ENCODE peak calls at places on chromosomes 6 and 20, in nine cellular contexts. One of them, this sample, is unnamed. For H3K4me1, the result is how much of the 10 kb centered on the place peaks cover.

GRCh38 chr20:57627972-57628650 is 7.9 kb upstream of the ZBP1 start:
- DNase-seq in sigmoid colon: no peak
- DNase-seq in IMR-90: peak
- DNase-seq in body of pancreas: peak
- DNase-seq in pancreas: no peak
- DNase-seq in ovary: no peak
- DNase-seq in heart right ventricle: peak
- DNase-seq in psoas muscle: no peak
- DNase-seq in tibial artery: peak
- DNase-seq in this sample: peak

GRCh38 chr20:48012401-48012974 is 227.2 kb upstream of the SULF2 start:
- DNase-seq in sigmoid colon: no peak
- DNase-seq in psoas muscle: no peak
- DNase-seq in ovary: no peak
- DNase-seq in tibial artery: no peak
- DNase-seq in IMR-90: peak
- DNase-seq in pancreas: no peak
- DNase-seq in body of pancreas: no peak
- DNase-seq in heart right ventricle: no peak
- DNase-seq in this sample: peak

GRCh38 chr20:15658295-15658694 is 915.0 kb downstream of the KIF16B start:
- DNase-seq in tibial artery: no peak
- DNase-seq in heart right ventricle: no peak
- DNase-seq in pancreas: no peak
- DNase-seq in ovary: no peak
- DNase-seq in body of pancreas: no peak
- DNase-seq in IMR-90: no peak
- DNase-seq in psoas muscle: no peak
- DNase-seq in sigmoid colon: no peak
- DNase-seq in this sample: no peak

GRCh38 chr20:61185181-61185580 is 66.9 kb upstream of the CDH4 start:
- DNase-seq in ovary: no peak
- DNase-seq in body of pancreas: no peak
- DNase-seq in psoas muscle: no peak
- DNase-seq in tibial artery: no peak
- DNase-seq in heart right ventricle: no peak
- DNase-seq in sigmoid colon: no peak
- DNase-seq in pancreas: no peak
- DNase-seq in IMR-90: no peak
- DNase-seq in this sample: no peak

GRCh38 chr6:150142657-150143501 is at the start of gene PPP1R14C:
- DNase-seq in pancreas: peak
- DNase-seq in sigmoid colon: no peak
- DNase-seq in IMR-90: no peak
- DNase-seq in heart right ventricle: peak
- DNase-seq in psoas muscle: peak
- DNase-seq in tibial artery: no peak
- DNase-seq in body of pancreas: peak
- DNase-seq in ovary: no peak
- DNase-seq in this sample: peak

GRCh38 chr20:47456952-47457724 is 44.5 kb upstream of the NCOA3 start:
- DNase-seq in pancreas: no peak
- DNase-seq in ovary: no peak
- DNase-seq in psoas muscle: no peak
- DNase-seq in body of pancreas: no peak
- DNase-seq in heart right ventricle: no peak
- DNase-seq in tibial artery: no peak
- DNase-seq in IMR-90: peak
- DNase-seq in sigmoid colon: no peak
- DNase-seq in this sample: peak

GRCh38 chr6:45835725-45836437 is 179.8 kb downstream of the CLIC5 start:
- DNase-seq in pancreas: no peak
- DNase-seq in tibial artery: no peak
- DNase-seq in psoas muscle: no peak
- DNase-seq in IMR-90: no peak
- DNase-seq in body of pancreas: no peak
- DNase-seq in ovary: no peak
- DNase-seq in heart right ventricle: no peak
- DNase-seq in sigmoid colon: no peak
- DNase-seq in this sample: peak

GRCh38 chr6:125598422-125598821 is 151.0 kb upstream of the HEY2 start:
- DNase-seq in body of pancreas: peak
- DNase-seq in ovary: no peak
- DNase-seq in psoas muscle: peak
- DNase-seq in tibial artery: peak
- DNase-seq in pancreas: no peak
- DNase-seq in sigmoid colon: no peak
- DNase-seq in heart right ventricle: peak
- DNase-seq in IMR-90: peak
- DNase-seq in this sample: no peak

GRCh38 chr6:2376429-2377355 is 131.3 kb upstream of the GMDS start:
- DNase-seq in tibial artery: peak
- DNase-seq in psoas muscle: no peak
- DNase-seq in body of pancreas: no peak
- DNase-seq in sigmoid colon: peak
- DNase-seq in IMR-90: peak
- DNase-seq in pancreas: no peak
- DNase-seq in ovary: no peak
- DNase-seq in heart right ventricle: no peak
- DNase-seq in this sample: no peak

GRCh38 chr6:144730088-144730640 is 445.0 kb downstream of the UTRN start:
- DNase-seq in sigmoid colon: no peak
- DNase-seq in psoas muscle: no peak
- DNase-seq in heart right ventricle: no peak
- DNase-seq in ovary: no peak
- DNase-seq in body of pancreas: no peak
- DNase-seq in tibial artery: no peak
- DNase-seq in pancreas: no peak
- DNase-seq in IMR-90: no peak
- DNase-seq in this sample: no peak

GRCh38 chr6:1670711-1671462 is 61.2 kb downstream of the FOXC1 start:
- DNase-seq in body of pancreas: no peak
- DNase-seq in psoas muscle: no peak
- DNase-seq in IMR-90: peak
- DNase-seq in heart right ventricle: no peak
- DNase-seq in sigmoid colon: no peak
- DNase-seq in tibial artery: no peak
- DNase-seq in pancreas: no peak
- DNase-seq in ovary: no peak
- DNase-seq in this sample: peak

GRCh38 chr6:53309059-53309896 is 39.5 kb downstream of the ELOVL5 start:
- DNase-seq in psoas muscle: no peak
- DNase-seq in sigmoid colon: no peak
- DNase-seq in IMR-90: peak
- DNase-seq in tibial artery: no peak
- DNase-seq in pancreas: no peak
- DNase-seq in ovary: no peak
- DNase-seq in body of pancreas: no peak
- DNase-seq in heart right ventricle: no peak
- DNase-seq in this sample: no peak

GRCh38 chr6:35719830-35720733 is 16.8 kb upstream of the ARMC12 start:
- DNase-seq in psoas muscle: peak
- DNase-seq in body of pancreas: peak
- DNase-seq in IMR-90: peak
- DNase-seq in tibial artery: peak
- DNase-seq in ovary: no peak
- DNase-seq in pancreas: peak
- DNase-seq in sigmoid colon: peak
- DNase-seq in heart right ventricle: peak
- DNase-seq in this sample: no peak

GRCh38 chr6:125995972-125996580 is 9.7 kb downstream of the TRMT11 start:
- DNase-seq in heart right ventricle: peak
- DNase-seq in sigmoid colon: peak
- DNase-seq in IMR-90: peak
- DNase-seq in pancreas: peak
- DNase-seq in tibial artery: no peak
- DNase-seq in ovary: peak
- DNase-seq in psoas muscle: peak
- DNase-seq in body of pancreas: peak
- DNase-seq in this sample: no peak

GRCh38 chr6:81894788-81895221 is 142.3 kb upstream of the TENT5A start:
- DNase-seq in tibial artery: no peak
- DNase-seq in sigmoid colon: peak
- DNase-seq in psoas muscle: peak
- DNase-seq in ovary: peak
- DNase-seq in pancreas: no peak
- DNase-seq in IMR-90: peak
- DNase-seq in body of pancreas: peak
- DNase-seq in heart right ventricle: peak
- DNase-seq in this sample: no peak

GRCh38 chr20:41617059-41617921 is 887 bp downstream of the CHD6 start:
- DNase-seq in psoas muscle: peak
- DNase-seq in IMR-90: peak
- DNase-seq in tibial artery: peak
- DNase-seq in pancreas: peak
- DNase-seq in body of pancreas: peak
- DNase-seq in heart right ventricle: peak
- DNase-seq in ovary: peak
- DNase-seq in sigmoid colon: peak
- DNase-seq in this sample: no peak

GRCh38 chr6:63689421-63689820 is 53.8 kb downstream of the PHF3 start:
- DNase-seq in ovary: no peak
- DNase-seq in IMR-90: no peak
- DNase-seq in sigmoid colon: no peak
- DNase-seq in tibial artery: no peak
- DNase-seq in heart right ventricle: no peak
- DNase-seq in pancreas: no peak
- DNase-seq in body of pancreas: no peak
- DNase-seq in psoas muscle: no peak
- DNase-seq in this sample: no peak

GRCh38 chr6:63685453-63686379 is 50.1 kb downstream of the PHF3 start:
- DNase-seq in pancreas: no peak
- DNase-seq in body of pancreas: peak
- DNase-seq in ovary: no peak
- DNase-seq in tibial artery: no peak
- DNase-seq in psoas muscle: no peak
- DNase-seq in heart right ventricle: no peak
- DNase-seq in sigmoid colon: no peak
- DNase-seq in IMR-90: no peak
- DNase-seq in this sample: no peak

GRCh38 chr6:63690210-63690609 is 54.6 kb downstream of the PHF3 start:
- DNase-seq in psoas muscle: no peak
- DNase-seq in tibial artery: no peak
- DNase-seq in ovary: no peak
- DNase-seq in heart right ventricle: no peak
- DNase-seq in body of pancreas: no peak
- DNase-seq in IMR-90: no peak
- DNase-seq in pancreas: no peak
- DNase-seq in sigmoid colon: no peak
- DNase-seq in this sample: no peak
- TF ChIP-seq CTCF in psoas muscle: no peak
- TF ChIP-seq CTCF in tibial artery: no peak
- TF ChIP-seq CTCF in ovary: no peak
- TF ChIP-seq CTCF in heart right ventricle: no peak
- TF ChIP-seq CTCF in body of pancreas: no peak
- TF ChIP-seq CTCF in IMR-90: no peak
- TF ChIP-seq CTCF in pancreas: no peak
- TF ChIP-seq CTCF in sigmoid colon: no peak
- TF ChIP-seq CTCF in this sample: no peak

DNA sequence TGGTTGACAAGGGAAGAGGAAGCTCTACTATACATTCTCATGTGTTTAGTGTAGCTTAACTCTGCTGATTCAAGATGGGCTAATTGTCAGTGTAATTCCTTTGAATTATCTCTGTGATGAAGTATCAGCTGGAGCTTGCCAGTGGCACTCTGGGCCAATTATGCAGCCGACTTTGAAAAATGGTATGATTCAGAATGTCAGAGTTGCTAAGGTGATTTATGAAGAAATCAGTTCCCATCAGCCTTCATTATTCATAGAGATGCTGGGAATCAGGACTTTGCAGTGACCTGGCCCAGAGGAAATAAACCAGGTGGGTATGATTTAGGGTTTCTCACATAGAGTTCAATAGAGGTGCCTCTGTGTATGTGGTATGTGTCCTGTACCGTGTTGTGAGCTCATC is 33.4 kb downstream of the KCNS1 start:
- DNase-seq in pancreas: no peak
- DNase-seq in heart right ventricle: no peak
- DNase-seq in sigmoid colon: no peak
- DNase-seq in body of pancreas: no peak
- DNase-seq in IMR-90: no peak
- DNase-seq in psoas muscle: no peak
- DNase-seq in tibial artery: no peak
- DNase-seq in ovary: no peak
- DNase-seq in this sample: peak
- H3K27ac ChIP-seq in pancreas: no peak
- H3K27ac ChIP-seq in heart right ventricle: no peak
- H3K27ac ChIP-seq in sigmoid colon: no peak
- H3K27ac ChIP-seq in body of pancreas: no peak
- H3K27ac ChIP-seq in IMR-90: no peak
- H3K27ac ChIP-seq in psoas muscle: no peak
- H3K27ac ChIP-seq in tibial artery: no peak
- H3K27ac ChIP-seq in ovary: no peak
- H3K27ac ChIP-seq in this sample: no peak

GRCh38 chr6:166624275-166624674 is 2.8 kb downstream of the RPS6KA2 start:
- DNase-seq in tibial artery: peak
- DNase-seq in ovary: no peak
- DNase-seq in IMR-90: peak
- DNase-seq in heart right ventricle: peak
- DNase-seq in pancreas: no peak
- DNase-seq in body of pancreas: peak
- DNase-seq in sigmoid colon: peak
- DNase-seq in psoas muscle: no peak
- DNase-seq in this sample: peak
- H3K4me1 ChIP-seq in tibial artery: under half
- H3K4me1 ChIP-seq in ovary: under half
- H3K4me1 ChIP-seq in IMR-90: under half
- H3K4me1 ChIP-seq in heart right ventricle: half or more
- H3K4me1 ChIP-seq in pancreas: under half
- H3K4me1 ChIP-seq in body of pancreas: half or more
- H3K4me1 ChIP-seq in sigmoid colon: half or more
- H3K4me1 ChIP-seq in psoas muscle: half or more
- H3K4me1 ChIP-seq in this sample: under half

GRCh38 chr6:138004423-138005287 is 102.6 kb downstream of the PERP start:
- DNase-seq in IMR-90: peak
- DNase-seq in heart right ventricle: peak
- DNase-seq in psoas muscle: no peak
- DNase-seq in tibial artery: no peak
- DNase-seq in ovary: no peak
- DNase-seq in pancreas: no peak
- DNase-seq in body of pancreas: no peak
- DNase-seq in sigmoid colon: no peak
- DNase-seq in this sample: peak

GRCh38 chr6:138011413-138011812 is 95.8 kb downstream of the PERP start:
- DNase-seq in psoas muscle: no peak
- DNase-seq in heart right ventricle: no peak
- DNase-seq in body of pancreas: no peak
- DNase-seq in sigmoid colon: no peak
- DNase-seq in tibial artery: no peak
- DNase-seq in ovary: no peak
- DNase-seq in IMR-90: no peak
- DNase-seq in pancreas: no peak
- DNase-seq in this sample: no peak

GRCh38 chr6:138005846-138006245 is 101.4 kb downstream of the PERP start:
- DNase-seq in pancreas: no peak
- DNase-seq in sigmoid colon: no peak
- DNase-seq in ovary: no peak
- DNase-seq in tibial artery: no peak
- DNase-seq in IMR-90: no peak
- DNase-seq in psoas muscle: no peak
- DNase-seq in body of pancreas: no peak
- DNase-seq in heart right ventricle: no peak
- DNase-seq in this sample: no peak

GRCh38 chr6:138008791-138009190 is 98.4 kb downstream of the PERP start:
- DNase-seq in psoas muscle: no peak
- DNase-seq in body of pancreas: no peak
- DNase-seq in heart right ventricle: no peak
- DNase-seq in tibial artery: no peak
- DNase-seq in ovary: no peak
- DNase-seq in sigmoid colon: no peak
- DNase-seq in pancreas: no peak
- DNase-seq in IMR-90: no peak
- DNase-seq in this sample: no peak

GRCh38 chr6:138007014-138007472 is 100.2 kb downstream of the PERP start:
- DNase-seq in body of pancreas: no peak
- DNase-seq in sigmoid colon: no peak
- DNase-seq in tibial artery: no peak
- DNase-seq in ovary: no peak
- DNase-seq in psoas muscle: no peak
- DNase-seq in IMR-90: peak
- DNase-seq in heart right ventricle: no peak
- DNase-seq in pancreas: no peak
- DNase-seq in this sample: peak
- TF ChIP-seq CTCF in body of pancreas: peak
- TF ChIP-seq CTCF in sigmoid colon: peak
- TF ChIP-seq CTCF in tibial artery: peak
- TF ChIP-seq CTCF in ovary: no peak
- TF ChIP-seq CTCF in psoas muscle: peak
- TF ChIP-seq CTCF in IMR-90: peak
- TF ChIP-seq CTCF in heart right ventricle: peak
- TF ChIP-seq CTCF in pancreas: no peak
- TF ChIP-seq CTCF in this sample: peak

This sample was measured in foreskin keratinocyte.